ENCODE peak calls at places on chromosome 13, in six cellular contexts. Z is cardiac muscle cell, Q is tibial artery, Y is HFF-Myc, A is thoracic aorta, S is mucosa of descending colon. U is an unnamed sample.

GRCh38 chr13:41563501-41564001 is 106.2 kb downstream of the RGCC start:
- DNase-seq in Q (no peak), A (no peak), Y (no peak), Z (peak), S (peak), U (no peak)

GRCh38 chr13:107518292-107518691 is 697.0 kb downstream of the LIG4 start:
- DNase-seq in Y (no peak), Z (peak), Q (no peak), S (no peak), A (no peak), U (no peak)

GRCh38 chr13:28401303-28402056 is 93.4 kb downstream of the FLT1 start:
- DNase-seq in S (no peak), Q (no peak), Y (peak), Z (peak), A (no peak), U (no peak)

GRCh38 chr13:50969691-50970090 is 60.1 kb downstream of the RNASEH2B start:
- DNase-seq in A (no peak), Z (peak), S (peak), Q (no peak), Y (no peak), U (no peak)

GRCh38 chr13:50129065-50129922 is 114.0 kb downstream of the KCNRG start:
- DNase-seq in Q (peak), S (no peak), A (no peak), Z (peak), Y (no peak), U (no peak)

GRCh38 chr13:80586356-80586755 is 245.4 kb upstream of the SPRY2 start:
- DNase-seq in Y (no peak), Z (peak), Q (no peak), S (no peak), A (no peak), U (no peak)

GRCh38 chr13:44298314-44298713 is 75.3 kb upstream of the SERP2 start:
- DNase-seq in A (no peak), Q (no peak), Y (no peak), S (no peak), Z (no peak), U (no peak)

GRCh38 chr13:99617474-99618255 is 116.4 kb downstream of the TM9SF2 start:
- DNase-seq in Z (peak), S (peak), Y (peak), A (no peak), Q (peak), U (no peak)

GRCh38 chr13:101289764-101290163 is 126.5 kb downstream of the NALCN start:
- DNase-seq in Z (peak), Y (no peak), S (no peak), A (no peak), Q (no peak), U (no peak)

GRCh38 chr13:35720290-35720689 is 243.8 kb upstream of the MAB21L1 start:
- DNase-seq in A (no peak), Z (no peak), Q (no peak), Y (no peak), S (no peak), U (no peak)

GRCh38 chr13:40172149-40172591 is 494.3 kb downstream of the FOXO1 start:
- DNase-seq in A (no peak), Q (no peak), Y (no peak), S (no peak), Z (no peak), U (no peak)

GRCh38 chr13:45333973-45334922 is 6.7 kb downstream of the TPT1 start:
- DNase-seq in S (peak), Q (no peak), Y (no peak), A (no peak), Z (peak), U (no peak)

GRCh38 chr13:28684257-28684656 is 25.3 kb downstream of the POMP start:
- DNase-seq in Q (no peak), A (no peak), Z (no peak), S (peak), Y (no peak), U (no peak)

GRCh38 chr13:99282264-99283231 is 24.4 kb upstream of the GPR18 start:
- DNase-seq in A (no peak), S (no peak), Y (no peak), Q (no peak), Z (no peak), U (no peak)

GRCh38 chr13:43331676-43332075 is 308.3 kb downstream of the DNAJC15 start:
- DNase-seq in Q (no peak), Z (peak), Y (no peak), S (no peak), A (no peak), U (no peak)

GRCh38 chr13:111029957-111030609 is 85.0 kb upstream of the ARHGEF7 start:
- DNase-seq in Y (no peak), Z (no peak), A (no peak), S (no peak), Q (no peak), U (no peak)

GRCh38 chr13:47628666-47629065 is 372.4 kb downstream of the SUCLA2 start:
- DNase-seq in Z (no peak), A (no peak), Q (no peak), Y (no peak), S (no peak), U (no peak)

GRCh38 chr13:37905736-37906135 is 36.2 kb upstream of the TRPC4 start:
- DNase-seq in A (no peak), Z (peak), S (no peak), Y (no peak), Q (no peak), U (no peak)

GRCh38 chr13:45863716-45864590 is 12.4 kb upstream of the SIAH3 start:
- DNase-seq in Q (no peak), S (no peak), A (no peak), Z (no peak), Y (no peak), U (no peak)

GRCh38 chr13:104014803-104015645 is 948.8 kb upstream of the SLC10A2 start:
- DNase-seq in Q (no peak), Y (no peak), A (no peak), S (no peak), Z (peak), U (no peak)

GRCh38 chr13:105848494-105848893 is 687.0 kb downstream of the EFNB2 start:
- DNase-seq in Z (no peak), A (no peak), Y (no peak), Q (no peak), S (no peak), U (no peak)

GRCh38 chr13:43572601-43573360 is 214.0 kb downstream of the ENOX1 start:
- DNase-seq in Z (no peak), A (no peak), Y (no peak), Q (no peak), S (no peak), U (no peak)

GRCh38 chr13:37105251-37105714 is at the start of gene CSNK1A1L:
- DNase-seq in Z (no peak), Y (no peak), Q (no peak), A (no peak), S (no peak), U (no peak)

GRCh38 chr13:65497265-65497664 is 1732.9 kb downstream of the PCDH9 start:
- DNase-seq in A (no peak), Y (no peak), Q (no peak), S (no peak), Z (no peak), U (no peak)

GRCh38 chr13:26458196-26458734 is 99.2 kb upstream of the WASF3 start:
- DNase-seq in Q (no peak), Z (no peak), A (no peak), Y (no peak), S (no peak), U (peak)

GRCh38 chr13:110387451-110388140 is 80.5 kb downstream of the COL4A2 start:
- DNase-seq in Z (peak), Y (no peak), S (peak), A (peak), Q (peak), U (no peak)

GRCh38 chr13:91135376-91135775 is 212.1 kb upstream of the MIR17HG start:
- DNase-seq in S (no peak), Z (no peak), A (no peak), Q (no peak), Y (no peak), U (no peak)

GRCh38 chr13:110702591-110703526 is 3.1 kb downstream of the CARS2 start:
- DNase-seq in Y (no peak), S (no peak), Z (peak), A (no peak), Q (no peak), U (no peak)

GRCh38 chr13:75432811-75433244 is 49.1 kb downstream of the TBC1D4 start:
- DNase-seq in Q (no peak), Y (no peak), Z (no peak), A (no peak), S (no peak), U (no peak)

GRCh38 chr13:75437582-75438318 is 44.2 kb downstream of the TBC1D4 start:
- DNase-seq in Y (peak), S (no peak), Z (peak), A (no peak), Q (no peak), U (no peak)

GRCh38 chr13:75430618-75431209 is 51.3 kb downstream of the TBC1D4 start:
- DNase-seq in Y (no peak), A (no peak), Q (no peak), S (no peak), Z (no peak), U (no peak)

GRCh38 chr13:75426421-75426820 is 55.5 kb downstream of the TBC1D4 start:
- DNase-seq in Q (no peak), Z (no peak), S (no peak), Y (no peak), A (no peak), U (no peak)

GRCh38 chr13:75432045-75432444 is 49.9 kb downstream of the TBC1D4 start:
- DNase-seq in Z (no peak), A (no peak), Q (no peak), S (no peak), Y (peak), U (no peak)
- TF ChIP-seq CTCF in Z (no peak), A (no peak), Q (no peak), S (no peak), Y (no peak), U (no peak)

DNA sequence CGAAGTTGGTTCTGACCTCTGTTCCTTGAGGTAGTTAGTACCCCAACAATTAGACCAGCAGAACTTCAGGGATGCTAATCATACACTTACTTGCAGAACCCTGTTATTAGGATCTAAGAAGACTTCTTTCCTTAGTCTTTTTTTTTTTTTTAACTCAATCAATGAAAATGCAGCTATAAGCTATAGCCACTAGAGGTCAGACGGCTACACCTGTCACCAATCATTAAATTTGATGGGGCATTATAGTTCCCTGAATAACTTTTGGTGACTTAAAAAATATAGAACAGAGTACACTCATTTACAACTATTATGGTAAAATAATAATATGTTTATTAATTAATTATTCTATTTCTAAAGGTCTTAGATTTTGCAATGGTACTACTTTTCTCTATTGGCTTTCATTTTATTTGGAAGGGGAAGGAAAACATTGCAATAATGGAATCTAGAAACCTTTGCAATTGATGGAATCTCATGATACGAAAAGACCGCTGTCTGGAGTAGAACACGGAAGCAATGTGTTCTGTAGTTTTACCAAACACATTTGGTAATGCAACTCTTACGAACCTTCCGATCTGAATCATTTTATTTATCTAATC is 483.2 kb downstream of the DIAPH3 start:
- DNase-seq in A (no peak), Q (no peak), S (no peak), Y (no peak), Z (peak), U (no peak)
- TF ChIP-seq CTCF in A (peak), Q (peak), S (no peak), Y (peak), Z (peak), U (peak)

GRCh38 chr13:87999791-88000190 is 328.6 kb downstream of the SLITRK5 start:
- DNase-seq in Z (no peak), A (no peak), Q (no peak), S (no peak), Y (no peak), U (no peak)
- TF ChIP-seq CTCF in Z (no peak), A (no peak), Q (no peak), S (no peak), Y (no peak), U (peak)

GRCh38 chr13:97749174-97749573 is 204.3 kb upstream of the IPO5 start:
- DNase-seq in Z (peak), Q (no peak), A (no peak), S (no peak), Y (peak), U (no peak)
- TF ChIP-seq CTCF in Z (peak), Q (no peak), A (no peak), S (no peak), Y (peak), U (no peak)

GRCh38 chr13:22944378-22944777 is 236.4 kb upstream of the SGCG start:
- DNase-seq in S (no peak), A (no peak), Q (no peak), Y (no peak), Z (no peak), U (no peak)
- TF ChIP-seq CTCF in S (no peak), A (no peak), Q (no peak), Y (no peak), Z (no peak), U (no peak)

DNA sequence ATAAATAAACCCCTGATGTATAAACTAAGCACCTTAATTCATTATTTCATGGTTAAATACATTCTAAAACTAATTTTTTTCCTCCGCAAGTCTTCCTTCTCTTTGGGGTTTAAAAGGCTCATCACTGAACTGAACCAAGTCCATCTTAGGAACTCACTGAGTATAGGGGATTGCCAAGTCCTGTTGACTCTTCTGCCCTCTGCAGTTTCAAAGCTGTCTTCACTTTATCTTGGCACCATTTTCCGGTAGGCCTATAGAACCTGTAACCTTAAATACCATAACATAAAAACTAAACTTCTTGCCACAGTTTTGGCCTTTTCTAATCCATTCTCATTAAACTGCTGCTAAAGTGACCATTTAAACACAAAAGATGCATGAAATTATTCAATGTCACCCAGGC is 66.5 kb upstream of the USPL1 start:
- DNase-seq in A (no peak), Y (peak), Z (peak), Q (no peak), S (peak), U (no peak)
- TF ChIP-seq CTCF in A (no peak), Y (peak), Z (peak), Q (no peak), S (no peak), U (peak)

GRCh38 chr13:30750036-30750435 is 14.7 kb downstream of the ALOX5AP start:
- DNase-seq in Y (no peak), Q (no peak), A (no peak), Z (no peak), S (no peak), U (no peak)

GRCh38 chr13:30751183-30751933 is 16.0 kb downstream of the ALOX5AP start:
- DNase-seq in A (no peak), Q (no peak), Y (no peak), Z (no peak), S (no peak), U (no peak)

GRCh38 chr13:30745917-30746686 is 10.8 kb downstream of the ALOX5AP start:
- DNase-seq in S (peak), Y (no peak), A (no peak), Q (no peak), Z (peak), U (no peak)

GRCh38 chr13:30746816-30747215 is 11.5 kb downstream of the ALOX5AP start:
- DNase-seq in Y (no peak), S (no peak), Q (no peak), Z (no peak), A (no peak), U (no peak)

DNA sequence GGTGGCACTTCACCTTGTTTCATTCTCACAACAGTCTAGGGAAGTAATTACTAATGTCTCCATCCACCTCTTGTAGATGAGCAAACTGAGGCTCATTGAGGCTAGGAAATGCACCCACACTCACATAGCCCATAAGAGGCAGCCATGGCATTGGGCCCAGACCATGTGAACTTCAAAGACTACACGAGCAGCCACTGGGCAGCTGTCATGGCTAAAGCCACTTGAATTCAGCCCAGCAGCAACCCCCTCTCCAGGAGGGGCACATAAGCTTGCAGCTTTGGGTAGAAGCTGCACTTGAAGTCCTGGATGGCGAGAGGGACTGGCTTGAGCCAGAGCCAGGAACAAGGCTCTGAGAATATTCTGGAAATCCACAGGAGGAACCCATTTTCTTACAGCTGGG is 13.4 kb downstream of the ALOX5AP start:
- DNase-seq in Y (no peak), Q (no peak), A (no peak), S (no peak), Z (no peak), U (no peak)
- TF ChIP-seq CTCF in Y (no peak), Q (no peak), A (no peak), S (no peak), Z (no peak), U (no peak)

DNA sequence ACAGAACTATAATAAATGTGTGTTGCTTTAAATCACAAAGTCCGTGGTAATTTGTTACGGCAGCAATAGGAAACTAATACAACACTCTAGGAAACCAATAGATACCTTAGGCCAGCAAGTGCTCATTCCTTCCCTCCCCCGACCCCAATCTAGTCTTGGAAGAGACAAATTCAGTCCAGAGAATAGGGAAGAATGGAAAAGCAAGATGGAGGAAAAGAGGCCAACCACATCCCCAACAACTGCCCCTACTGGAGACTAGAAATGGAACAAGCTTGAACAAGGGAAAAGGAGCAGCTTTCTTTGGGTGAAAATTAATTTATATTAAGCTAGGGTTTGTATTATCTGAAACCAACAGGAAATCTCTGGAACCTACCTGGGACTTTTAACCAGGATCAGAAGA is 54.4 kb downstream of the DIAPH3 start:
- DNase-seq in S (no peak), Z (no peak), A (no peak), Q (no peak), Y (no peak), U (no peak)
- TF ChIP-seq CTCF in S (no peak), Z (no peak), A (no peak), Q (no peak), Y (no peak), U (no peak)

GRCh38 chr13:86174632-86175031 is 375.4 kb upstream of the SLITRK6 start:
- DNase-seq in Q (no peak), A (no peak), Y (no peak), Z (no peak), S (no peak), U (no peak)
- TF ChIP-seq CTCF in Q (no peak), A (no peak), Y (no peak), Z (no peak), S (no peak), U (peak)

GRCh38 chr13:79051472-79051871 is 354.6 kb downstream of the RBM26 start:
- DNase-seq in Z (no peak), Q (no peak), A (no peak), S (no peak), Y (no peak), U (no peak)

GRCh38 chr13:79060216-79060615 is 345.8 kb downstream of the RBM26 start:
- DNase-seq in Q (no peak), S (no peak), Y (no peak), A (no peak), Z (no peak), U (no peak)

GRCh38 chr13:79062291-79062690 is 343.8 kb downstream of the RBM26 start:
- DNase-seq in Z (no peak), A (no peak), Y (no peak), S (no peak), Q (no peak), U (no peak)

DNA sequence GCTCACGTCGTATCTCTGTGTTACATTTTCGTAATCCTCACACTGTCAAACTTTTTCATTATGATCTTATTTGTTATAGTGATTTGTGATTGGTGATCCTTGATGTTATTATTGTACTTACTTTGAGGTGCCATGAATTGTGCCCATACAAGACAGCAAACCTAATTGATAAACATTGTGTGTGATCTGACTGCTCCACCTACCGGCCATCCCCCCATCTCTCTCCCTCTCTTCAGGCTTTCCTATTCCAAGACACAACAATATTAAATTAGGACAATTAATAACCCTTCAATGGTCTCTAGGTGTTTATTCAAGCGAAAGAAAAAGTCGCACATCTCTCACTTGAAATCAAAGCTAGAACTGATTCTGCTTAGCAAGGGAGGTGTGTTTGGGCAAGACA is 349.3 kb downstream of the RBM26 start:
- DNase-seq in Y (no peak), Q (no peak), S (no peak), Z (no peak), A (no peak), U (no peak)
- TF ChIP-seq CTCF in Y (no peak), Q (no peak), S (no peak), Z (no peak), A (no peak), U (no peak)